ENCODE peak calls at places on chromosomes 11 and 22, in five cellular contexts. Z, Q, P, V and S are unnamed samples.

GRCh38 chr11:61968758-61969390 is 1.4 kb upstream of the FTH1 start:
- DNase-seq in V (peak; percentile 95), Q (no peak), Z (no peak), P (no peak), S (no peak)

GRCh38 chr11:122071680-122072321 is 44.2 kb downstream of the BLID start:
- DNase-seq in V (no peak), Z (peak; percentile 30), P (no peak), Q (no peak), S (no peak)

GRCh38 chr22:34004058-34004457 is 83.8 kb upstream of the LARGE1 start:
- DNase-seq in P (no peak), V (no peak), Q (no peak), Z (no peak), S (no peak)

GRCh38 chr22:39152511-39153219 is at the start of gene CBX7:
- DNase-seq in Z (peak; percentile 86), P (peak; percentile 94), V (peak; percentile 89), Q (peak; percentile 89), S (peak; percentile 89)

GRCh38 chr11:68439355-68440065 is 21.0 kb upstream of the PPP6R3 start:
- DNase-seq in V (no peak), Q (no peak), P (peak; percentile 64), Z (peak; percentile 70), S (no peak)

GRCh38 chr11:61119055-61119454 is 16.8 kb downstream of the CD5 start:
- DNase-seq in Z (no peak), P (no peak), V (no peak), Q (no peak), S (no peak)

GRCh38 chr11:103013426-103013825 is 57.9 kb upstream of the MMP13 start:
- DNase-seq in Z (no peak), P (no peak), V (no peak), Q (no peak), S (peak; percentile 75)

GRCh38 chr11:68302256-68303054 is 9.9 kb upstream of the LRP5 start:
- DNase-seq in P (no peak), Q (no peak), Z (no peak), V (no peak), S (peak; percentile 68)

GRCh38 chr11:14449302-14449714 is 50.3 kb downstream of the COPB1 start:
- DNase-seq in P (no peak), Q (no peak), V (no peak), Z (no peak), S (no peak)

GRCh38 chr22:44396021-44396726 is 83.4 kb upstream of the SHISAL1 start:
- DNase-seq in V (no peak), P (peak; percentile 26), Z (peak; percentile 12), Q (no peak), S (no peak)

GRCh38 chr11:28836285-28837081 is 728.3 kb downstream of the METTL15 start:
- DNase-seq in V (no peak), P (no peak), Z (no peak), Q (peak; percentile 26), S (peak; percentile 86)

GRCh38 chr11:117528061-117528780 is 200.6 kb downstream of the CEP164 start:
- DNase-seq in Q (no peak), Z (no peak), P (no peak), V (peak; percentile 65), S (no peak)

GRCh38 chr11:27317751-27318150 is 45.3 kb downstream of the CCDC34 start:
- DNase-seq in Q (no peak), P (no peak), Z (no peak), V (no peak), S (peak; percentile 68)

GRCh38 chr11:102121329-102121728 is 11.1 kb downstream of the YAP1 start:
- DNase-seq in V (peak; percentile 11), Q (no peak), P (no peak), Z (no peak), S (peak; percentile 48)

GRCh38 chr11:14969922-14970323 is 2.2 kb downstream of the CALCA start:
- DNase-seq in V (peak; percentile 48), Z (peak; percentile 92), Q (peak; percentile 63), P (peak; percentile 95), S (peak; percentile 28)

GRCh38 chr11:32386770-32387377 is 48.5 kb downstream of the WT1 start:
- DNase-seq in P (no peak), Q (no peak), V (peak; percentile 43), Z (no peak), S (peak; percentile 86)

GRCh38 chr11:69879734-69880005 is 60.5 kb upstream of the FGF3 start:
- DNase-seq in Z (no peak), Q (no peak), P (peak; percentile 45), V (no peak), S (no peak)

GRCh38 chr11:116928102-116928777 is 90.8 kb upstream of the APOA1 start:
- DNase-seq in Q (no peak), V (no peak), Z (no peak), P (no peak), S (no peak)

GRCh38 chr11:59053387-59053786 is 32.7 kb upstream of the GLYATL1B start:
- DNase-seq in P (peak; percentile 89), V (peak; percentile 74), Z (peak; percentile 62), Q (peak; percentile 57), S (peak; percentile 61)

GRCh38 chr22:50517495-50518260 is 7.7 kb downstream of the SCO2 start:
- DNase-seq in Q (no peak), P (no peak), V (no peak), Z (no peak), S (no peak)

GRCh38 chr11:95121687-95122086 is 32.0 kb downstream of the ENDOD1 start:
- DNase-seq in V (no peak), Z (no peak), Q (no peak), P (no peak), S (no peak)

GRCh38 chr11:41849250-41849649 is 389.8 kb upstream of the LRRC4C start:
- DNase-seq in Z (no peak), Q (no peak), P (no peak), V (no peak), S (no peak)
- H2BK12ac ChIP-seq in Z (no peak overlapping the region), Q (no peak overlapping the region), P (no peak overlapping the region), V (no peak overlapping the region), S (no peak overlapping the region)

GRCh38 chr22:49192180-49192856 is 635.4 kb downstream of the BRD1 start:
- DNase-seq in V (no peak), P (no peak), Z (no peak), Q (no peak), S (no peak)

GRCh38 chr22:49191506-49191980 is 636.1 kb downstream of the BRD1 start:
- DNase-seq in Q (no peak), Z (no peak), V (no peak), P (no peak), S (no peak)

GRCh38 chr22:49193348-49193747 is 634.3 kb downstream of the BRD1 start:
- DNase-seq in V (no peak), P (no peak), Z (no peak), Q (no peak), S (no peak)

GRCh38 chr22:49193901-49194465 is 633.7 kb downstream of the BRD1 start:
- DNase-seq in Z (no peak), Q (no peak), P (no peak), V (no peak), S (no peak)

DNA sequence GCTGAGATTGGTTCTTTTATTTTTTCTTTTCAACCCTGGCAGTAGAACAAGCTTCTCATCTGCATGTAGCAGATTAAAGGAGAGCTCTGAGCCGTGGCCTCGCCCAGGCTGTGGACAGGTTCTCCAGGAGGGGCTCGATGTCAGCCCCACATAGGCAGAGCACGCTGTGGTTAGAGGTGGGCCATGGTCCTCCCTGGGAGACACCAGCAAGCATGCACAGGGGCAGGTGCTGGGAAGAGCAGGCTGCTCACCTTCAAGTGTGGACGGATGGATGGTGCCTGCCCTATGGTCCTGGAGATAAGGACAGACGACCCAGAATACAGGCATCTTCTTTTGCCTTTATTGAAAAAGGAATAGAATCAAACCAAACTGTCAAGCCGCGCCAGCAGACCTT is 634.8 kb downstream of the BRD1 start:
- DNase-seq in V (no peak), Z (no peak), P (no peak), Q (no peak), S (no peak)
- H3K9me3 ChIP-seq in V (peaks cover 10% of the 10 kb centered on the region), Z (no peaks in the 10 kb centered on the region), P (no peaks in the 10 kb centered on the region), Q (no peaks in the 10 kb centered on the region), S (no peaks in the 10 kb centered on the region)

DNA sequence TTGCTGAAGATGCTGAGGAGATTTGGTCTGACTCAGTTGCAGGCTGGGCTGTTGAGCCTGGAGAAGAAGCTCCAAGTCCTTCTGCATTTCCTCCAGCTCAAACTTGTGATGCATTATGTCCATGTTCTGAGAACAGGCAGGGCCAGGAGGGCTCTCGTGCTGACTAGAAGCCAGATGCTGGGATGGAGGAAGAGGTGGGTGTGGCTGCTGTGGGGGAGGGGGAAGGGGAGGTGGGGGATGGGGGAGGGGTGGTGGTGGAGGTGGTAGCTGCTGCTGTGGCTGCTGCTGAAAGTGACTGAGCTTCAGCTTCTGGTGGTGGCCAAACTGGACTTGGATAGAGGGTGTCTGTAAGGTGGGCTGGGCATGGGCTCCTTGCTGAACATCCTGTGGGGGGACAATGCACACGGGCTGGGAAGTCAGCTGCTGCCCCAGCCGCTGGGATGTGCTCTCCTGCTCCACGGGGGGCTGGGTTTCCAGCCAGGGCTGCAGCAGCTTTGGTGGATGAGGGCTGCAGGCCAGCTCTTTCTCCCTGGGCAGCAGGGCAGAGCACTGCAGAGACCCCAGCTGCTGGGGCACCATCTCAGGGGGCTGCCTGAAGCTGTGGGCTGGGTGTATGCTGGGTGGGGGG is 42.0 kb downstream of the TRIM66 start:
- DNase-seq in Z (peak; percentile 55), V (no peak), P (peak; percentile 74), Q (no peak), S (no peak)
- H2BK12ac ChIP-seq in Z (no peak overlapping the region), V (no peak overlapping the region), P (peak overlapping the region; percentile 71), Q (peak overlapping the region; percentile 35), S (no peak overlapping the region)

DNA sequence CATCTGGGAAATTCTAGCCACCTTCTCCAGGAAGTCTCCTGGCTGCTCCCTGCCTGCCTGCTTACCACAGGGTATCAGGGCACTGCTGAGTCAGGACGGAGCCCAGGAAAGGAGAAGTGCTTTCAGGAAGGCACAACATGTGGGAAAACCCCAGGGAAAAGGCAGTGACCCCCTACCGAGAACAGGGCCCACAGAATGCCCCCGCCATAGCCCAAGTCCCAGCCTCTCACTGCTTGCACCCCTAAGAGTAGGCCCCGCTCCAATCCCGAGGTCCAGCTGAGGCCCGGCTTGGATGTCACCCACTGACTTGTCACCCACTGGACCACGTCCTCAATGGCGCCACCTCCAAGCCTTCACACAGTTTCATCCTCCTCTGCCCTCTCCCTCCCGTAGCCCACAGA is 34.1 kb downstream of the ARAP1 start:
- DNase-seq in Z (no peak), Q (no peak), P (no peak), V (no peak), S (no peak)
- H3K9me3 ChIP-seq in Z (no peaks in the 10 kb centered on the region), Q (no peaks in the 10 kb centered on the region), P (no peaks in the 10 kb centered on the region), V (peaks cover 2% of the 10 kb centered on the region), S (no peaks in the 10 kb centered on the region)

DNA sequence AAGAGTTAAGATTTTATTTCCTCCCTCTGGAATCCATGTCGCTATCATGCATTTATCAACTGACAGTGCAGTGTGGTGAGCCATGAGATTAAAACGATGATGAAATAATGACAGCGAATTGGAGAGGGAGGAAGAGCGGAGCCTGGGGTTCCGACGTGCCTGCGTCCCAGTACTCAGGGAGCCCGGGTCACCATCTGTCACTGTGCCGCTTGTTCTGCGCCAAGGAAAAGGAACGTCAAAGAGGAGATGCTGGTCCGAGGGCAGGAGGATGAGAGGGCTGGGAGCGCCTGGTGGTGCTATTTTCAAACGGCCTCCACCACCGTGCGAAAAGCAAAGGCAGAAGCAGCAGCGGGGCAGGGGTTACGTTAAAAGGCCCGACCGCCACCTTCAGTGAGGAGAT is 46.2 kb downstream of the MACROD1 start:
- DNase-seq in Z (no peak), V (no peak), P (no peak), Q (no peak), S (no peak)
- H2BK12ac ChIP-seq in Z (no peak overlapping the region), V (no peak overlapping the region), P (no peak overlapping the region), Q (no peak overlapping the region), S (no peak overlapping the region)